ENCODE peak calls at places on chromosome 12, in eight cellular contexts. Y is NCI-H1930; C is stimulated activated CD4-positive, alpha-beta T cell treated with anti-CD3 and anti-CD28 coated beads, Interleukin-1b, Interleukin-23, amount 100 ng/mL, for 4 hours; T is AG04450; W is AG10803; I is OCI-M1; K is HFF-Myc; P is neuronal stem cell. X is an unnamed sample.

GRCh38 chr12:90499793-90500192 is 455.2 kb downstream of the CCER1 start:
- DNase-seq in K (no peak), P (no peak), T (no peak), C (no peak), W (no peak), Y (no peak), I (no peak), X (no peak)

GRCh38 chr12:3747976-3748619 is 4.8 kb downstream of the CRACR2A start:
- DNase-seq in I (no peak), K (no peak), T (no peak), Y (no peak), P (no peak), W (no peak), C (no peak), X (no peak)

GRCh38 chr12:106123551-106123991 is 15.2 kb downstream of the NUAK1 start:
- DNase-seq in C (no peak), I (no peak), P (no peak), W (peak; percentile 92), Y (no peak), T (no peak), K (no peak), X (no peak)

GRCh38 chr12:12859690-12860089 is 31.7 kb upstream of the GPRC5A start:
- DNase-seq in T (no peak), Y (no peak), W (no peak), K (no peak), I (no peak), P (no peak), C (no peak), X (no peak)

GRCh38 chr12:52004042-52004648 is 2.6 kb upstream of the TAMALIN start:
- DNase-seq in T (no peak), P (no peak), I (peak; percentile 48), K (no peak), C (no peak), Y (no peak), W (peak; percentile 56), X (no peak)

GRCh38 chr12:8951744-8952143 is 2.3 kb upstream of the M6PR start:
- DNase-seq in P (no peak), W (no peak), C (no peak), Y (no peak), I (no peak), T (no peak), K (no peak), X (no peak)

GRCh38 chr12:101759396-101760047 is 20.3 kb upstream of the SYCP3 start:
- DNase-seq in I (peak; percentile 47), Y (no peak), W (peak; percentile 34), P (no peak), K (peak; percentile 5), T (no peak), C (no peak), X (no peak)

GRCh38 chr12:45268672-45269406 is 52.9 kb downstream of the ANO6 start:
- DNase-seq in W (peak; percentile 90), T (peak; percentile 61), I (peak; percentile 65), P (no peak), C (no peak), K (peak; percentile 80), Y (peak; percentile 88), X (no peak)

GRCh38 chr12:5515458-5515857 is 83.5 kb downstream of the NTF3 start:
- DNase-seq in K (no peak), P (no peak), T (no peak), C (no peak), Y (no peak), I (no peak), W (no peak), X (no peak)

GRCh38 chr12:63150255-63151060 is 543 bp downstream of the AVPR1A start:
- DNase-seq in T (no peak), Y (no peak), K (no peak), I (no peak), P (peak; percentile 56), C (no peak), W (no peak), X (no peak)

GRCh38 chr12:98424726-98425401 is 90.5 kb upstream of the TMPO start:
- DNase-seq in K (peak; percentile 79), Y (peak; percentile 22), T (peak; percentile 43), W (peak; percentile 86), C (peak; percentile 27), P (peak; percentile 37), I (peak; percentile 85), X (peak; percentile 5)

GRCh38 chr12:56377989-56378316 is 15.3 kb upstream of the APOF start:
- DNase-seq in T (no peak), I (no peak), W (no peak), Y (no peak), P (no peak), K (no peak), C (no peak), X (no peak)

GRCh38 chr12:8078400-8078799 is 3.7 kb upstream of the NECAP1 start:
- DNase-seq in T (peak; percentile 63), P (peak; percentile 18), K (peak; percentile 56), W (peak; percentile 72), C (peak; percentile 49), Y (peak; percentile 47), I (peak; percentile 79), X (no peak)

GRCh38 chr12:100867639-100868393 is 73.2 kb downstream of the ANO4 start:
- DNase-seq in W (no peak), P (no peak), Y (no peak), K (no peak), I (no peak), C (no peak), T (no peak), X (no peak)

GRCh38 chr12:67394600-67394999 is 125.4 kb downstream of the CAND1 start:
- DNase-seq in C (no peak), K (no peak), P (no peak), Y (no peak), W (peak; percentile 63), T (peak; percentile 18), I (no peak), X (no peak)

GRCh38 chr12:92899388-92900001 is 29.6 kb downstream of the EEA1 start:
- DNase-seq in C (no peak), I (peak; percentile 23), P (no peak), W (peak; percentile 99), K (peak; percentile 91), Y (no peak), T (peak; percentile 92), X (no peak)

GRCh38 chr12:3553681-3554546 is 62.9 kb downstream of the PRMT8 start:
- DNase-seq in C (no peak), Y (no peak), K (no peak), W (no peak), T (no peak), I (no peak), P (no peak), X (no peak)

GRCh38 chr12:101298426-101298825 is 18.5 kb downstream of the UTP20 start:
- DNase-seq in T (no peak), K (peak; percentile 20), P (no peak), W (peak; percentile 33), C (no peak), Y (no peak), I (no peak), X (no peak)

GRCh38 chr12:128810182-128811127 is 13.3 kb downstream of the SLC15A4 start:
- DNase-seq in Y (no peak), K (no peak), T (no peak), I (no peak), C (no peak), W (peak; percentile 51), P (no peak), X (no peak)

GRCh38 chr12:5395443-5396401 is 36.2 kb upstream of the NTF3 start:
- DNase-seq in W (no peak), P (no peak), Y (no peak), K (no peak), T (no peak), I (no peak), C (no peak), X (no peak)

GRCh38 chr12:5499566-5500325 is 67.8 kb downstream of the NTF3 start:
- DNase-seq in K (peak; percentile 76), C (no peak), P (no peak), T (peak; percentile 95), W (peak; percentile 98), I (no peak), Y (no peak), X (no peak)

GRCh38 chr12:44334347-44334746 is 498.5 kb downstream of the TMEM117 start:
- DNase-seq in C (no peak), Y (no peak), P (no peak), K (no peak), T (no peak), I (no peak), W (no peak), X (no peak)

GRCh38 chr12:61713121-61713520 is 547.1 kb upstream of the USP15 start:
- DNase-seq in C (no peak), Y (no peak), P (no peak), K (no peak), T (no peak), I (no peak), W (no peak), X (no peak)

GRCh38 chr12:1797011-1797901 is 23.1 kb upstream of the LRTM2 start:
- DNase-seq in W (peak; percentile 26), P (no peak), C (peak; percentile 34), Y (no peak), T (no peak), K (no peak), I (no peak), X (no peak)

GRCh38 chr12:17829813-17830212 is 260.2 kb downstream of the RERGL start:
- DNase-seq in Y (no peak), W (no peak), I (no peak), T (no peak), C (no peak), P (no peak), K (no peak), X (no peak)

GRCh38 chr12:70508178-70508577 is 129.1 kb downstream of the PTPRB start:
- DNase-seq in I (no peak), K (no peak), P (no peak), W (no peak), Y (no peak), C (no peak), T (no peak), X (no peak)

GRCh38 chr12:112599871-112600270 is 181.1 kb downstream of the PTPN11 start:
- DNase-seq in K (no peak), T (no peak), I (no peak), C (no peak), P (no peak), W (peak; percentile 47), Y (no peak), X (no peak)

GRCh38 chr12:108312073-108312884 is 26.8 kb downstream of the CMKLR1 start:
- DNase-seq in I (no peak), W (no peak), T (no peak), K (no peak), Y (no peak), C (no peak), P (no peak), X (no peak)

X was measured in NCI-H1048.